ENCODE peak calls at places on chromosomes 5 and 9, in seven cellular contexts. A is activated CD4-positive, CD25-positive, alpha-beta regulatory T cell treated with anti-CD3 and anti-CD28 coated beads, Interleukin-2, amount 50 U/mL, for 72 hours; Y is fibroblast of pulmonary artery; J is NCI-H526 treated with DMSO at 0.1 percent for 48 hours; L is Caco-2; H is ureter; Q is H7. I is an unnamed sample.

GRCh38 chr9:105447386-105447813 is 434 bp upstream of the FSD1L start:
- DNase-seq in A (no peak), Y (no peak), J (no peak), L (no peak), H (no peak), Q (no peak), I (no peak)

GRCh38 chr5:172385164-172385563 is 69.2 kb downstream of the SH3PXD2B start:
- DNase-seq in A (no peak), Y (no peak), J (no peak), L (no peak), H (no peak), Q (no peak), I (no peak)

GRCh38 chr9:92769276-92769675 is 4.6 kb upstream of the BICD2 start:
- DNase-seq in A (no peak), Y (no peak), J (no peak), L (no peak), H (no peak), Q (no peak), I (no peak)

GRCh38 chr5:91850031-91850430 is 466.9 kb upstream of the ARRDC3 start:
- DNase-seq in A (no peak), Y (peak), J (no peak), L (no peak), H (no peak), Q (no peak), I (no peak)

GRCh38 chr5:112691758-112692157 is 45.9 kb upstream of the APC start:
- DNase-seq in A (no peak), Y (peak), J (no peak), L (peak), H (no peak), Q (peak), I (no peak)

GRCh38 chr9:88803551-88804288 is 187.5 kb upstream of the S1PR3 start:
- DNase-seq in A (no peak), Y (peak), J (no peak), L (no peak), H (no peak), Q (no peak), I (no peak)

GRCh38 chr9:138024831-138025291 is 147.3 kb downstream of the CACNA1B start:
- DNase-seq in A (no peak), Y (no peak), J (no peak), L (no peak), H (peak), Q (no peak), I (no peak)

GRCh38 chr5:128287740-128288139 is 204.2 kb downstream of the SLC12A2 start:
- DNase-seq in A (no peak), Y (no peak), J (no peak), L (no peak), H (no peak), Q (no peak), I (no peak)

GRCh38 chr9:96661711-96662110 is 6.6 kb upstream of the PRXL2C start:
- DNase-seq in A (no peak), Y (peak), J (no peak), L (peak), H (peak), Q (no peak), I (no peak)

GRCh38 chr5:33102551-33102950 is 338.2 kb upstream of the TARS1 start:
- DNase-seq in A (no peak), Y (no peak), J (no peak), L (no peak), H (no peak), Q (no peak), I (no peak)

GRCh38 chr9:81772144-81772543 is 82.8 kb upstream of the TLE1 start:
- DNase-seq in A (no peak), Y (no peak), J (no peak), L (no peak), H (no peak), Q (no peak), I (no peak)

GRCh38 chr5:111043712-111044506 is 27.6 kb upstream of the TSLP start:
- DNase-seq in A (no peak), Y (peak), J (no peak), L (no peak), H (no peak), Q (peak), I (no peak)

GRCh38 chr9:133396952-133397351 is 20.8 kb downstream of the STKLD1 start:
- DNase-seq in A (no peak), Y (peak), J (no peak), L (no peak), H (no peak), Q (peak), I (no peak)

GRCh38 chr5:154190652-154191304 is at the start of gene GALNT10:
- DNase-seq in A (peak), Y (peak), J (no peak), L (peak), H (peak), Q (peak), I (peak)

GRCh38 chr9:14868772-14869583 is 41.2 kb downstream of the FREM1 start:
- DNase-seq in A (no peak), Y (no peak), J (no peak), L (no peak), H (no peak), Q (no peak), I (no peak)

GRCh38 chr9:112041536-112042243 is 133.4 kb downstream of the SUSD1 start:
- DNase-seq in A (no peak), Y (peak), J (no peak), L (peak), H (no peak), Q (peak), I (no peak)

I was measured in posterior cingulate gyrus.